ENCODE peak calls at places on chromosomes 5 and 9, in seven cellular contexts. One of them, this sample, is unnamed.

GRCh38 chr5:33997331-33997983 is 10.4 kb downstream of the AMACR start:
- DNase-seq in HCT116: peak
- DNase-seq in spleen: no peak
- DNase-seq in A549: peak
- DNase-seq in epithelial cell of proximal tubule: no peak
- DNase-seq in IMR-90: peak
- DNase-seq in heart left ventricle: peak
- DNase-seq in this sample: no peak

GRCh38 chr5:107402881-107403280 is 267.9 kb downstream of the EFNA5 start:
- DNase-seq in heart left ventricle: peak
- DNase-seq in spleen: no peak
- DNase-seq in epithelial cell of proximal tubule: no peak
- DNase-seq in HCT116: no peak
- DNase-seq in A549: no peak
- DNase-seq in IMR-90: no peak
- DNase-seq in this sample: no peak

GRCh38 chr5:151038801-151039238 is 18.4 kb downstream of the GPX3 start:
- DNase-seq in A549: no peak
- DNase-seq in heart left ventricle: no peak
- DNase-seq in spleen: peak
- DNase-seq in epithelial cell of proximal tubule: no peak
- DNase-seq in HCT116: no peak
- DNase-seq in IMR-90: peak
- DNase-seq in this sample: peak

GRCh38 chr9:91572044-91572443 is 148.4 kb upstream of the NFIL3 start:
- DNase-seq in A549: no peak
- DNase-seq in spleen: no peak
- DNase-seq in epithelial cell of proximal tubule: no peak
- DNase-seq in IMR-90: peak
- DNase-seq in heart left ventricle: no peak
- DNase-seq in HCT116: no peak
- DNase-seq in this sample: no peak

GRCh38 chr9:32414856-32415255 is 30.4 kb downstream of the ACO1 start:
- DNase-seq in IMR-90: no peak
- DNase-seq in HCT116: no peak
- DNase-seq in heart left ventricle: no peak
- DNase-seq in spleen: no peak
- DNase-seq in epithelial cell of proximal tubule: no peak
- DNase-seq in A549: no peak
- DNase-seq in this sample: no peak

GRCh38 chr9:38144421-38144820 is 75.4 kb upstream of the SHB start:
- DNase-seq in A549: no peak
- DNase-seq in HCT116: no peak
- DNase-seq in heart left ventricle: no peak
- DNase-seq in spleen: no peak
- DNase-seq in IMR-90: peak
- DNase-seq in epithelial cell of proximal tubule: peak
- DNase-seq in this sample: no peak

GRCh38 chr5:10421841-10422691 is 19.6 kb upstream of the ROPN1L start:
- DNase-seq in IMR-90: no peak
- DNase-seq in spleen: no peak
- DNase-seq in HCT116: no peak
- DNase-seq in A549: no peak
- DNase-seq in epithelial cell of proximal tubule: no peak
- DNase-seq in heart left ventricle: no peak
- DNase-seq in this sample: no peak

GRCh38 chr5:150672237-150672883 is 11.3 kb downstream of the MYOZ3 start:
- DNase-seq in IMR-90: no peak
- DNase-seq in heart left ventricle: peak
- DNase-seq in A549: no peak
- DNase-seq in epithelial cell of proximal tubule: no peak
- DNase-seq in spleen: peak
- DNase-seq in HCT116: no peak
- DNase-seq in this sample: no peak

GRCh38 chr5:41641621-41642020 is 131.2 kb upstream of the PLCXD3 start:
- DNase-seq in epithelial cell of proximal tubule: no peak
- DNase-seq in spleen: no peak
- DNase-seq in A549: peak
- DNase-seq in HCT116: no peak
- DNase-seq in IMR-90: peak
- DNase-seq in heart left ventricle: no peak
- DNase-seq in this sample: no peak

GRCh38 chr9:19049872-19050636 is 827 bp downstream of the RRAGA start:
- DNase-seq in IMR-90: peak
- DNase-seq in spleen: no peak
- DNase-seq in A549: no peak
- DNase-seq in heart left ventricle: peak
- DNase-seq in epithelial cell of proximal tubule: no peak
- DNase-seq in HCT116: no peak
- DNase-seq in this sample: no peak

GRCh38 chr5:1256776-1257175 is 31.6 kb downstream of the SLC6A18 start:
- DNase-seq in spleen: no peak
- DNase-seq in A549: no peak
- DNase-seq in epithelial cell of proximal tubule: no peak
- DNase-seq in heart left ventricle: no peak
- DNase-seq in IMR-90: no peak
- DNase-seq in HCT116: no peak
- DNase-seq in this sample: no peak

GRCh38 chr9:13034696-13035006 is 244.8 kb downstream of the MPDZ start:
- DNase-seq in epithelial cell of proximal tubule: no peak
- DNase-seq in HCT116: no peak
- DNase-seq in A549: no peak
- DNase-seq in IMR-90: no peak
- DNase-seq in spleen: no peak
- DNase-seq in heart left ventricle: no peak
- DNase-seq in this sample: no peak

GRCh38 chr9:4985376-4986266 is 549 bp downstream of the JAK2 start:
- DNase-seq in A549: peak
- DNase-seq in epithelial cell of proximal tubule: peak
- DNase-seq in HCT116: peak
- DNase-seq in heart left ventricle: peak
- DNase-seq in spleen: peak
- DNase-seq in IMR-90: peak
- DNase-seq in this sample: no peak

GRCh38 chr5:97266576-97266975 is 83.5 kb upstream of the RIOK2 start:
- DNase-seq in A549: no peak
- DNase-seq in IMR-90: peak
- DNase-seq in HCT116: no peak
- DNase-seq in heart left ventricle: peak
- DNase-seq in epithelial cell of proximal tubule: no peak
- DNase-seq in spleen: no peak
- DNase-seq in this sample: no peak

GRCh38 chr5:80569086-80569960 is 757 bp downstream of the ANKRD34B start:
- DNase-seq in spleen: peak
- DNase-seq in A549: no peak
- DNase-seq in heart left ventricle: no peak
- DNase-seq in IMR-90: no peak
- DNase-seq in epithelial cell of proximal tubule: no peak
- DNase-seq in HCT116: no peak
- DNase-seq in this sample: no peak

GRCh38 chr5:133850811-133851210 is 117.6 kb downstream of the C5orf15 start:
- DNase-seq in heart left ventricle: no peak
- DNase-seq in spleen: no peak
- DNase-seq in HCT116: no peak
- DNase-seq in IMR-90: no peak
- DNase-seq in A549: no peak
- DNase-seq in epithelial cell of proximal tubule: no peak
- DNase-seq in this sample: no peak

GRCh38 chr5:25716680-25717079 is 1071.9 kb upstream of the CDH10 start:
- DNase-seq in A549: no peak
- DNase-seq in epithelial cell of proximal tubule: no peak
- DNase-seq in HCT116: no peak
- DNase-seq in spleen: no peak
- DNase-seq in IMR-90: no peak
- DNase-seq in heart left ventricle: no peak
- DNase-seq in this sample: no peak

GRCh38 chr5:151037561-151038291 is 17.3 kb downstream of the GPX3 start:
- DNase-seq in heart left ventricle: peak
- DNase-seq in spleen: peak
- DNase-seq in A549: no peak
- DNase-seq in epithelial cell of proximal tubule: no peak
- DNase-seq in IMR-90: peak
- DNase-seq in HCT116: no peak
- DNase-seq in this sample: peak

GRCh38 chr5:26864061-26864460 is 174.3 kb downstream of the CDH9 start:
- DNase-seq in IMR-90: no peak
- DNase-seq in HCT116: no peak
- DNase-seq in heart left ventricle: no peak
- DNase-seq in A549: no peak
- DNase-seq in epithelial cell of proximal tubule: no peak
- DNase-seq in spleen: no peak
- DNase-seq in this sample: no peak

GRCh38 chr9:79617395-79617794 is 45.6 kb downstream of the TLE4 start:
- DNase-seq in HCT116: no peak
- DNase-seq in heart left ventricle: peak
- DNase-seq in epithelial cell of proximal tubule: no peak
- DNase-seq in A549: no peak
- DNase-seq in IMR-90: peak
- DNase-seq in spleen: no peak
- DNase-seq in this sample: no peak

GRCh38 chr5:137831526-137831925 is 36.1 kb upstream of the MYOT start:
- DNase-seq in A549: no peak
- DNase-seq in spleen: no peak
- DNase-seq in heart left ventricle: no peak
- DNase-seq in HCT116: no peak
- DNase-seq in IMR-90: no peak
- DNase-seq in epithelial cell of proximal tubule: no peak
- DNase-seq in this sample: no peak
- TF ChIP-seq CTCF in A549: no peak
- TF ChIP-seq CTCF in spleen: no peak
- TF ChIP-seq CTCF in heart left ventricle: no peak
- TF ChIP-seq CTCF in HCT116: peak
- TF ChIP-seq CTCF in IMR-90: no peak
- TF ChIP-seq CTCF in epithelial cell of proximal tubule: no peak
- TF ChIP-seq CTCF in this sample: peak

DNA sequence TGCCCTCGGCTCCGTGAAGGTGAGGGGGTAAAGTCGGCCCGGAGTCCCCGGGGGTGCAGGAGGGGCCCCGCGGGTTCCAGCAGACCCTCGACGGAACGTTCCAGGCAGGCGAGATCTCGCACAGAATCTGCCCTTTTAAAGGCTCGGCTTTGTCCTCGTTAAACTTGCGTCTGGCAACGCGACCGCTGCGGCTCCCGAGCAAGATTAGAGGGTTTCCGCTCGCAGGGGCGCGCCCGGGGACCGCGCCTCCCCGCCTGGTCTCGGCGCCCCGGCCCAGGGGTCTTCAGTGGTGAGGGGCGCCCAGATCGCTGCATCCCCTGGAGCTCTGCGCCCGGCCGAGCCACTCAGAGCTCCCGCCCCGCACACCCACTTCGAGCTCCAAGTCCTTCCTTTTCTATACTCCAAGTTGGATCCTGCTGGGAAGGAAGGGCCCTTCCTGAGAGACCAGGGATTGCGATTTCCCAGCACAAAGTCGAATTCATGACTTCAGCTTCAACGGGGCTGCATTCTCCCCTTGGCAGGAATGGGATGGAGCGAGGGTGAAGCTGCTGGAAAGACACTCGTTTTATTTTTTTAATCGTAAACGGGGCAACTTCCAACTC is 11.4 kb downstream of the PROP1 start:
- DNase-seq in epithelial cell of proximal tubule: no peak
- DNase-seq in HCT116: no peak
- DNase-seq in A549: no peak
- DNase-seq in heart left ventricle: no peak
- DNase-seq in spleen: no peak
- DNase-seq in IMR-90: no peak
- DNase-seq in this sample: no peak
- TF ChIP-seq CTCF in epithelial cell of proximal tubule: no peak
- TF ChIP-seq CTCF in HCT116: no peak
- TF ChIP-seq CTCF in A549: no peak
- TF ChIP-seq CTCF in heart left ventricle: no peak
- TF ChIP-seq CTCF in spleen: no peak
- TF ChIP-seq CTCF in IMR-90: no peak
- TF ChIP-seq CTCF in this sample: no peak

DNA sequence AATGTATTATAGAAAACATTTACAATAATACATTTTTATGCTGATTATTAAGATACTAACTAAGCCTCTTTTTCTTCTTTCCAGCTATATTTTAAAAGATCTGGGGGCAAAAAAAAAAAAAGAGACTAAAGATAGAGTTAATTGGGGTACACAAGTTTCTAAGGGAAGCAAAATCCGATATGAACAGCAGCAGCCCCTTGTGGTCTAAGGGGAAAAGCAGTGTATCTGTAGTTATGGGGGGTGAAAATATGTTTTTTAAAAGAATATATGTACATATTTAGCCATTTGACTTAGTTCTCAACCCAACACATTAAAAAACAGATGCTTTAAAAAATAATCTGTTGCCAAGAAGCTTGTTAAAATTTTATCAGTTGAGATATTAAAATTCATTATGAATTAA is 134.3 kb upstream of the POU5F2 start:
- DNase-seq in A549: no peak
- DNase-seq in spleen: no peak
- DNase-seq in HCT116: no peak
- DNase-seq in heart left ventricle: no peak
- DNase-seq in IMR-90: no peak
- DNase-seq in epithelial cell of proximal tubule: no peak
- DNase-seq in this sample: no peak
- TF ChIP-seq CTCF in A549: no peak
- TF ChIP-seq CTCF in spleen: no peak
- TF ChIP-seq CTCF in HCT116: peak
- TF ChIP-seq CTCF in heart left ventricle: no peak
- TF ChIP-seq CTCF in IMR-90: peak
- TF ChIP-seq CTCF in epithelial cell of proximal tubule: no peak
- TF ChIP-seq CTCF in this sample: peak

GRCh38 chr5:68285857-68286611 is 70.5 kb downstream of the PIK3R1 start:
- DNase-seq in IMR-90: peak
- DNase-seq in spleen: no peak
- DNase-seq in HCT116: peak
- DNase-seq in epithelial cell of proximal tubule: no peak
- DNase-seq in heart left ventricle: no peak
- DNase-seq in A549: peak
- DNase-seq in this sample: no peak

GRCh38 chr5:68286612-68286912 is 71.0 kb downstream of the PIK3R1 start:
- DNase-seq in spleen: no peak
- DNase-seq in HCT116: no peak
- DNase-seq in IMR-90: no peak
- DNase-seq in A549: no peak
- DNase-seq in epithelial cell of proximal tubule: no peak
- DNase-seq in heart left ventricle: no peak
- DNase-seq in this sample: no peak

GRCh38 chr5:68288756-68289134 is 73.2 kb downstream of the PIK3R1 start:
- DNase-seq in spleen: no peak
- DNase-seq in heart left ventricle: peak
- DNase-seq in epithelial cell of proximal tubule: no peak
- DNase-seq in IMR-90: no peak
- DNase-seq in A549: no peak
- DNase-seq in HCT116: no peak
- DNase-seq in this sample: no peak

GRCh38 chr5:68287976-68288755 is 72.6 kb downstream of the PIK3R1 start:
- DNase-seq in heart left ventricle: peak
- DNase-seq in epithelial cell of proximal tubule: no peak
- DNase-seq in IMR-90: peak
- DNase-seq in A549: peak
- DNase-seq in spleen: peak
- DNase-seq in HCT116: no peak
- DNase-seq in this sample: no peak

DNA sequence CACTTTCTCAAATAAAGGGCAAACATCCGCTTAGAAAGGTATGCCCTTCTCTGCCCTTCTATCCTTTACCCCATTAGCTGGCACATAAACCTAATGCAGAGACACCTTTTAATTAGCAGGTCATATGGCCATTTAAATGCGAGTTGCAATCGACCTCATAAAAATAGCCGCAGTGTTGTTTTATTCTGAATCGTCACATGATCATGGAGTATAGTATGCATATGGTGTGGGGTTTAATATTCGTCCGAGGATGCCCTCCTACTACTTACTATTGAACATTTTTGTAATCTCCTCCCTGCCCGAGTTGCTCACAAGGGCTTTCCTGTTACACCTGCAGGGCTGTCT is 72.0 kb downstream of the PIK3R1 start:
- DNase-seq in epithelial cell of proximal tubule: no peak
- DNase-seq in heart left ventricle: no peak
- DNase-seq in IMR-90: no peak
- DNase-seq in spleen: no peak
- DNase-seq in HCT116: no peak
- DNase-seq in A549: no peak
- DNase-seq in this sample: no peak
- TF ChIP-seq CTCF in epithelial cell of proximal tubule: no peak
- TF ChIP-seq CTCF in heart left ventricle: no peak
- TF ChIP-seq CTCF in IMR-90: no peak
- TF ChIP-seq CTCF in spleen: no peak
- TF ChIP-seq CTCF in HCT116: no peak
- TF ChIP-seq CTCF in A549: no peak
- TF ChIP-seq CTCF in this sample: no peak

This sample was measured in chondrocyte.